ENCODE peak calls at places on chromosomes 1 and 21, in eight cellular contexts. D is lung, W is psoas muscle, E is transverse colon, K is RWPE1, N is omental fat pad, M is heart left ventricle, P is GM10248. U is an unnamed sample.

GRCh38 chr1:243924588-243925349 is 74.7 kb upstream of the AKT3 start:
- DNase-seq in D (no peak), W (no peak), E (no peak), K (no peak), N (no peak), M (no peak), P (no peak), U (no peak)

GRCh38 chr1:206144605-206145004 is 27.4 kb upstream of the AVPR1B start:
- DNase-seq in D (no peak), W (no peak), E (no peak), K (no peak), N (no peak), M (no peak), P (no peak), U (no peak)

GRCh38 chr1:202193614-202194327 is at the start of gene LGR6:
- DNase-seq in D (no peak), W (no peak), E (no peak), K (no peak), N (no peak), M (no peak), P (no peak), U (no peak)

GRCh38 chr1:5839811-5840550 is 152.2 kb downstream of the NPHP4 start:
- DNase-seq in D (no peak), W (no peak), E (no peak), K (no peak), N (no peak), M (no peak), P (no peak), U (no peak)

GRCh38 chr1:28553229-28553930 is 495 bp downstream of the TRNAU1AP start:
- DNase-seq in D (no peak), W (peak; percentile 71), E (peak; percentile 53), K (peak; percentile 50), N (peak; percentile 25), M (peak; percentile 35), P (peak; percentile 59), U (peak; percentile 59)

GRCh38 chr1:153888518-153888917 is 34.3 kb downstream of the GATAD2B start:
- DNase-seq in D (no peak), W (no peak), E (no peak), K (no peak), N (no peak), M (no peak), P (peak; percentile 47), U (no peak)

GRCh38 chr1:158117854-158118691 is 62.6 kb upstream of the CD1D start:
- DNase-seq in D (no peak), W (peak; percentile 62), E (peak; percentile 49), K (no peak), N (no peak), M (peak; percentile 31), P (peak; percentile 43), U (no peak)

GRCh38 chr21:16797530-16797929 is 715.3 kb upstream of the CXADR start:
- DNase-seq in D (no peak), W (no peak), E (no peak), K (no peak), N (no peak), M (no peak), P (no peak), U (no peak)

GRCh38 chr1:93692983-93693591 is 11.4 kb upstream of the BCAR3 start:
- DNase-seq in D (no peak), W (no peak), E (no peak), K (peak; percentile 88), N (no peak), M (no peak), P (peak; percentile 62), U (no peak)

GRCh38 chr21:36773111-36773510 is 74.2 kb downstream of the SIM2 start:
- DNase-seq in D (peak; percentile 68), W (peak; percentile 95), E (peak; percentile 82), K (peak; percentile 68), N (no peak), M (peak; percentile 76), P (no peak), U (no peak)

GRCh38 chr1:193115629-193116227 is 6.1 kb upstream of the CDC73 start:
- DNase-seq in D (no peak), W (no peak), E (no peak), K (peak; percentile 96), N (no peak), M (no peak), P (no peak), U (no peak)

GRCh38 chr21:44892536-44893277 is 19.2 kb upstream of the PTTG1IP start:
- DNase-seq in D (peak; percentile 69), W (peak; percentile 80), E (peak; percentile 74), K (no peak), N (peak; percentile 58), M (no peak), P (peak; percentile 83), U (peak; percentile 75)

GRCh38 chr1:175095069-175095468 is 27.4 kb downstream of the TNN start:
- DNase-seq in D (no peak), W (no peak), E (no peak), K (no peak), N (no peak), M (no peak), P (no peak), U (no peak)

GRCh38 chr1:207838156-207839082 is 72.5 kb downstream of the CD34 start:
- DNase-seq in D (no peak), W (peak; percentile 76), E (no peak), K (no peak), N (no peak), M (peak; percentile 78), P (no peak), U (no peak)

GRCh38 chr1:154182342-154183044 is 9.4 kb downstream of the TPM3 start:
- DNase-seq in D (peak; percentile 85), W (peak; percentile 81), E (peak; percentile 86), K (peak; percentile 72), N (peak; percentile 54), M (peak; percentile 78), P (peak; percentile 83), U (peak; percentile 26)

DNA sequence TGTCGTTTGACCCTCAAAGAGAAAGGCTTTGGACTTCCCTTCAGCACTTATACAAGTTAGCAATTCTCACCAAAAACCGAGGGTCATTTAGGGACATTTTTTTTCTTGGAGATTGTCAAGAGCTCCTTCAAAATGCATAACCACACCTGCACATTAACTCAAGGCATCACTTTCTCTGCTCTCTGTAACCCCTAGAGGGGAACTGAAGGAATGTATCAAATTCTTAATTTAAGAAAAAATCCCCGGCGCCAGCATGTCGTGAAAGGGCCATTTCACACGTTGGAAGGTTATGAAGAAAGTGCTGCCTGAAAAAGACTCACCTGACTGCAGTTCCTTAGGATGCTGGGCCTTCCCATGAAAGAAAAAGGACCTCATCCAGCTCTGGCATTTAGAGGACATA is 131.6 kb upstream of the ZC3H12A start:
- DNase-seq in D (no peak), W (no peak), E (no peak), K (no peak), N (no peak), M (no peak), P (no peak), U (no peak)
- TF ChIP-seq CTCF in D (no peak), W (no peak), E (no peak), K (no peak), N (no peak), M (no peak), P (no peak), U (no peak)

GRCh38 chr1:31618916-31619846 is 1.7 kb downstream of the HCRTR1 start:
- DNase-seq in D (no peak), W (no peak), E (no peak), K (no peak), N (no peak), M (no peak), P (no peak), U (no peak)
- TF ChIP-seq CTCF in D (no peak), W (no peak), E (no peak), K (no peak), N (no peak), M (no peak), P (no peak), U (no peak)

DNA sequence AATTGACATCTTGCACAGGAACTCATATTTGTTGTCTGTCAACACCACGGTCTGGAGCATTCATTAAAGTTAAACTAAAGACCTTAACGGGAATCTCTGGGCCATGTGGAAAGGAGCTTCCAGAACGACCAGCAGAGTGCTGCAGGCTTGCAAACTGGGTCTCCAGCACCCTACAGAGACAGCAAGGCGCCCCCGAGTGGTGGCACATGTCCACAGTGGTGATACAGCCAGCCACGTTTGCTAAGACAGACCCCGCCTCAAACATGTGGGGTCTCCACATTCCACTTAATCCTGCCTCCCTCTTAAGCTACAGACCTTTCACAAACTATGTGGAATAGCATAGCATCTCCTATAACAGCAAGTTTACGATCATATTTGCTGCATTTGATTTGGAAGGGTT is 96.5 kb upstream of the BACE2 start:
- DNase-seq in D (no peak), W (no peak), E (no peak), K (no peak), N (no peak), M (no peak), P (no peak), U (no peak)
- TF ChIP-seq CTCF in D (no peak), W (no peak), E (no peak), K (no peak), N (no peak), M (no peak), P (no peak), U (no peak)

GRCh38 chr1:18807334-18808063 is 52.0 kb downstream of the TAS1R2 start:
- DNase-seq in D (no peak), W (no peak), E (no peak), K (no peak), N (no peak), M (no peak), P (no peak), U (no peak)

GRCh38 chr1:18808561-18808960 is 50.9 kb downstream of the TAS1R2 start:
- DNase-seq in D (no peak), W (no peak), E (no peak), K (no peak), N (no peak), M (no peak), P (no peak), U (no peak)

GRCh38 chr1:18803859-18804258 is 55.6 kb downstream of the TAS1R2 start:
- DNase-seq in D (no peak), W (no peak), E (no peak), K (no peak), N (no peak), M (no peak), P (no peak), U (no peak)

GRCh38 chr1:18805116-18805515 is 54.3 kb downstream of the TAS1R2 start:
- DNase-seq in D (no peak), W (peak; percentile 54), E (no peak), K (no peak), N (no peak), M (no peak), P (no peak), U (no peak)

DNA sequence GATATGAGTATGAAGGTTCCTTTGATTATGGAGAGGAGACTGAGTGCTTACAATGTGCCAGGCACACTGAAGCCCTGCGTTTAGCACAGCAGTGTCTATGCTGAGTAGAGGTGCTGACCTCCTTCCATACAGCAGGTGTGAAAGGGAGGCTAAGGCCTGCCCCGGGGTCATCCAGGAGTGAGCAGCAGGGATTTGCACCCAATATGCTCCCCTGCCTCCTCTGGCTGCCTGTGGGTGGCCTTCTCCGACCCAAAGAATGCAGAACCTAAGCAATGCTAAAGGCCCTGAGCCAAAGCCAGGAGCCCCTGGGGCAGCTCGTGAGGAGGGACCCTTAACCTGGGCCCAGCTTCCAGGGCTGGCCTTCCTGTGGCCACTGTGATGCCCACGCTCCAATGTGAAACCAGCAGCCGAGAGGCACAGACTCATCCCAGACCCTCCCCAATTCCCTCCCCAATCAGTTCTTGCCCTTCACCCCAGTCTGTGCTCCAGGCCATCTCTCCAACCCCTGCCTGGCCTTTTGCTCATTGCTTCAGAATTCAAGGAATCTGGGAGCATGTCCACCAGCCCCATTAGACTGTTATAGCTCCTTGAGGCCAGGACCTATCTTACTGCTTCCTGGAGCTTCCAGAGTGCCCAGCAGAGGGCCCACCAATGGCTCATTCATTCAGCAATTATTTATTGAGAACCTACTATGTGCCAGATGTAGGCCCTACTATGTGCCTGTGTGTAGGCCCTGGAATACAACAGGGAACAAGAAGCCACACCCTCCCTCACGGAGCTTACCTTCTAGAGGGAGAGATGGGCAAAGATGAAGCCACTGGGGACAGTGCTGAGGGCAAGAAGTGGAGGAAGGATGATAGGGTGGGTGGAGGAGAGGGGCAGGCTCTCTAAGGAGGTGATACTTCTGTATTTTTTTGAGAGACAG is 53.3 kb downstream of the TAS1R2 start:
- DNase-seq in D (no peak), W (no peak), E (no peak), K (no peak), N (no peak), M (no peak), P (no peak), U (no peak)
- TF ChIP-seq CTCF in D (no peak), W (no peak), E (no peak), K (no peak), N (no peak), M (no peak), P (no peak), U (no peak)